ENCODE peak calls at places on chromosomes 12 and 14, in nine cellular contexts. One of them, this sample, is unnamed. For H3K27me3, the result is how much of the 10 kb centered on the place peaks cover.

GRCh38 chr12:68038650-68039049 is 49.4 kb downstream of the IFNG-AS1 start:
- DNase-seq in PC-9: no peak
- DNase-seq in heart left ventricle: no peak
- DNase-seq in effector memory CD4-positive, alpha-beta T cell: no peak
- DNase-seq in thyroid gland: no peak
- DNase-seq in tibial nerve: no peak
- DNase-seq in pancreas: no peak
- DNase-seq in left ventricle myocardium inferior: no peak
- DNase-seq in lower lobe of right lung: no peak
- DNase-seq in this sample: no peak

GRCh38 chr14:101464310-101464983 is 96.8 kb upstream of the DIO3 start:
- DNase-seq in heart left ventricle: no peak
- DNase-seq in thyroid gland: no peak
- DNase-seq in pancreas: no peak
- DNase-seq in left ventricle myocardium inferior: no peak
- DNase-seq in effector memory CD4-positive, alpha-beta T cell: no peak
- DNase-seq in PC-9: no peak
- DNase-seq in tibial nerve: no peak
- DNase-seq in lower lobe of right lung: no peak
- DNase-seq in this sample: no peak

GRCh38 chr12:23561536-23561935 is 387.9 kb downstream of the SOX5 start:
- DNase-seq in PC-9: no peak
- DNase-seq in heart left ventricle: no peak
- DNase-seq in lower lobe of right lung: no peak
- DNase-seq in pancreas: no peak
- DNase-seq in effector memory CD4-positive, alpha-beta T cell: no peak
- DNase-seq in thyroid gland: no peak
- DNase-seq in left ventricle myocardium inferior: no peak
- DNase-seq in tibial nerve: no peak
- DNase-seq in this sample: no peak

GRCh38 chr12:64739778-64740177 is 19.4 kb downstream of the GNS start:
- DNase-seq in tibial nerve: no peak
- DNase-seq in heart left ventricle: no peak
- DNase-seq in thyroid gland: no peak
- DNase-seq in effector memory CD4-positive, alpha-beta T cell: no peak
- DNase-seq in PC-9: no peak
- DNase-seq in left ventricle myocardium inferior: no peak
- DNase-seq in pancreas: no peak
- DNase-seq in lower lobe of right lung: no peak
- DNase-seq in this sample: no peak

GRCh38 chr14:81452766-81453165 is 52.6 kb upstream of the STON2 start:
- DNase-seq in effector memory CD4-positive, alpha-beta T cell: no peak
- DNase-seq in tibial nerve: no peak
- DNase-seq in left ventricle myocardium inferior: no peak
- DNase-seq in heart left ventricle: no peak
- DNase-seq in pancreas: no peak
- DNase-seq in thyroid gland: no peak
- DNase-seq in lower lobe of right lung: no peak
- DNase-seq in PC-9: no peak
- DNase-seq in this sample: peak

GRCh38 chr12:56479625-56480024 is 8.3 kb downstream of the GLS2 start:
- DNase-seq in thyroid gland: no peak
- DNase-seq in tibial nerve: no peak
- DNase-seq in left ventricle myocardium inferior: no peak
- DNase-seq in PC-9: no peak
- DNase-seq in lower lobe of right lung: no peak
- DNase-seq in heart left ventricle: no peak
- DNase-seq in pancreas: no peak
- DNase-seq in effector memory CD4-positive, alpha-beta T cell: no peak
- DNase-seq in this sample: no peak

GRCh38 chr14:91281346-91281745 is 36.8 kb upstream of the GPR68 start:
- DNase-seq in thyroid gland: no peak
- DNase-seq in heart left ventricle: no peak
- DNase-seq in pancreas: no peak
- DNase-seq in PC-9: no peak
- DNase-seq in effector memory CD4-positive, alpha-beta T cell: no peak
- DNase-seq in tibial nerve: no peak
- DNase-seq in lower lobe of right lung: no peak
- DNase-seq in left ventricle myocardium inferior: no peak
- DNase-seq in this sample: no peak

GRCh38 chr14:34650786-34651584 is 21.0 kb upstream of the SNX6 start:
- DNase-seq in heart left ventricle: no peak
- DNase-seq in lower lobe of right lung: no peak
- DNase-seq in thyroid gland: no peak
- DNase-seq in PC-9: peak
- DNase-seq in tibial nerve: no peak
- DNase-seq in pancreas: no peak
- DNase-seq in left ventricle myocardium inferior: no peak
- DNase-seq in effector memory CD4-positive, alpha-beta T cell: no peak
- DNase-seq in this sample: no peak

GRCh38 chr12:124143726-124144125 is 151.2 kb upstream of the RFLNA start:
- DNase-seq in PC-9: no peak
- DNase-seq in pancreas: no peak
- DNase-seq in lower lobe of right lung: no peak
- DNase-seq in heart left ventricle: no peak
- DNase-seq in left ventricle myocardium inferior: no peak
- DNase-seq in tibial nerve: no peak
- DNase-seq in thyroid gland: no peak
- DNase-seq in effector memory CD4-positive, alpha-beta T cell: no peak
- DNase-seq in this sample: no peak

GRCh38 chr12:124147030-124147429 is 147.9 kb upstream of the RFLNA start:
- DNase-seq in pancreas: no peak
- DNase-seq in left ventricle myocardium inferior: no peak
- DNase-seq in tibial nerve: no peak
- DNase-seq in PC-9: no peak
- DNase-seq in thyroid gland: no peak
- DNase-seq in heart left ventricle: no peak
- DNase-seq in effector memory CD4-positive, alpha-beta T cell: no peak
- DNase-seq in lower lobe of right lung: no peak
- DNase-seq in this sample: peak

GRCh38 chr12:124140889-124141550 is 153.9 kb upstream of the RFLNA start:
- DNase-seq in left ventricle myocardium inferior: no peak
- DNase-seq in tibial nerve: no peak
- DNase-seq in lower lobe of right lung: no peak
- DNase-seq in effector memory CD4-positive, alpha-beta T cell: no peak
- DNase-seq in pancreas: no peak
- DNase-seq in PC-9: no peak
- DNase-seq in heart left ventricle: no peak
- DNase-seq in thyroid gland: no peak
- DNase-seq in this sample: no peak

GRCh38 chr12:124147579-124147978 is 147.3 kb upstream of the RFLNA start:
- DNase-seq in lower lobe of right lung: no peak
- DNase-seq in tibial nerve: no peak
- DNase-seq in effector memory CD4-positive, alpha-beta T cell: no peak
- DNase-seq in pancreas: no peak
- DNase-seq in heart left ventricle: no peak
- DNase-seq in PC-9: no peak
- DNase-seq in left ventricle myocardium inferior: no peak
- DNase-seq in thyroid gland: no peak
- DNase-seq in this sample: peak

DNA sequence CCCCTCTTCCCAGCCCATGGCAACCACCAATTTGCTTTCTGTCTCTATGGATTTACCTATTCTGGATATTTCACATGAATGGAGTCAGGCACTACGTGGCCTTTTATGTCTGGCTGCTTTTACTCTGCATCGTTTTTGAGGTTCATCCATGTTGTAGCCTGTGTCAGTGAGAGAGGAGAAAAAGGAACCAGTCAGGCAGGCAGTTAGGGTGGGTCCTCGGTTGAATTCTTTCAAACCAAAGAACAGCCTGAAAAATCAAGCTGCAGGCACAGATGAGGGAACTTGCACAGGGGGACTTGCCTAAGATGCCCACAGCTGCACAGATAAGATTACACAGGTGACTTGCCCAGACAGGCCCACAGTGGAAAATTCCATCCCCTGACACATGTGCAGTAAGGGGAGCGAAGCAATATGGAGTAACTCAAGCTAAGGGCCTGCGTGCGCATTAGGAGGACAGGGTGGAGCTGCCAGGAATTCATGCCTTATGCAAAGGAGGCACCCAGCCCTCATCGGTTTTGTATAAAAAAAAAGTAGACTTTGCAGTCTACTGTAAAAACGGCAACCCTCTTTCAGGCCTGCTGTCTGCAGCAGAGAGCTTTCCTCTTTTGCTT is 152.4 kb upstream of the RFLNA start:
- DNase-seq in left ventricle myocardium inferior: no peak
- DNase-seq in tibial nerve: no peak
- DNase-seq in PC-9: no peak
- DNase-seq in heart left ventricle: no peak
- DNase-seq in lower lobe of right lung: no peak
- DNase-seq in effector memory CD4-positive, alpha-beta T cell: no peak
- DNase-seq in thyroid gland: no peak
- DNase-seq in pancreas: no peak
- DNase-seq in this sample: no peak
- H3K27me3 ChIP-seq in left ventricle myocardium inferior: half or more
- H3K27me3 ChIP-seq in tibial nerve: under half
- H3K27me3 ChIP-seq in PC-9: half or more
- H3K27me3 ChIP-seq in heart left ventricle: under half
- H3K27me3 ChIP-seq in lower lobe of right lung: under half
- H3K27me3 ChIP-seq in effector memory CD4-positive, alpha-beta T cell: under half
- H3K27me3 ChIP-seq in thyroid gland: under half
- H3K27me3 ChIP-seq in pancreas: under half
- H3K27me3 ChIP-seq in this sample: under half

DNA sequence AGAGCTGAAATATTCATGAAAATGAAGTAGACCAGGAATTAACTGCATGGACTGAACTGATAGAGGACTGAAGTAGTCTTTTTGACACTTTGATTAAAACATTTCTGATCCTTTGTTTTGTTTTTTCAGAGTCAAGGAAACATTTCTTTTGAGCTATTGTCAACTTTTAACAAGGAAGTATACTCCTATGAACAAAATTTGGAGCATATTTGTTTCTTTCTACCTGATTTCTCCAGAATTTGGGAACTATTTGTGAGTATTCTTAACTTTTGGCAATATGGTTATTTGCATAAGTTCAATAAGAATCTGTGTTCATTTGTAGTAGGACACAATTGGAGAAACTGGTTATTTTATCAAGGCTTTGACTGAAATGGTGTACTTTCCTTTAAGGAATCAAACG is 71.3 kb upstream of the HECTD1 start:
- DNase-seq in thyroid gland: no peak
- DNase-seq in left ventricle myocardium inferior: no peak
- DNase-seq in PC-9: no peak
- DNase-seq in pancreas: no peak
- DNase-seq in heart left ventricle: no peak
- DNase-seq in tibial nerve: no peak
- DNase-seq in lower lobe of right lung: no peak
- DNase-seq in effector memory CD4-positive, alpha-beta T cell: no peak
- DNase-seq in this sample: no peak
- H3K27me3 ChIP-seq in thyroid gland: under half
- H3K27me3 ChIP-seq in left ventricle myocardium inferior: under half
- H3K27me3 ChIP-seq in PC-9: under half
- H3K27me3 ChIP-seq in pancreas: under half
- H3K27me3 ChIP-seq in heart left ventricle: under half
- H3K27me3 ChIP-seq in tibial nerve: under half
- H3K27me3 ChIP-seq in lower lobe of right lung: under half
- H3K27me3 ChIP-seq in effector memory CD4-positive, alpha-beta T cell: under half
- H3K27me3 ChIP-seq in this sample: under half

DNA sequence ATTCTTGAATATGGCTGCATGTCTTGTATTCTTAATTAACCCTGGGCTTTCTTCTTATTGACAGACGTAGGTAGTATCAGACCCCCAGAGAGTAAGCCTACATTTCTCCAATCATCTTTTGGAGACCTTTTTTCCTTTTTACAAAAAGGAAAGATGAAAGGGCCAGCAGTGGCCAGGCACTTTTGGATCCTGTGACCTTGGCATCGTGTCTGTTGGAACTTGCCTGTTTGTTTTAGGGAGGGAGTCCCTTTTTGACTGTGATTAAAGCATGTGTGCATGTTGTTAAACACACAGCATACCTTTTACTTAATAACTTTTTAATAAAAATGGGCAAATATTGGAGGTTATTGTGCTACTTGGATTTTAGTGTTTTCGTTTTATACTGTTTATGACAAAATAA is 57.2 kb downstream of the PCNX1 start:
- DNase-seq in left ventricle myocardium inferior: no peak
- DNase-seq in tibial nerve: no peak
- DNase-seq in PC-9: no peak
- DNase-seq in lower lobe of right lung: no peak
- DNase-seq in pancreas: no peak
- DNase-seq in heart left ventricle: no peak
- DNase-seq in thyroid gland: no peak
- DNase-seq in effector memory CD4-positive, alpha-beta T cell: no peak
- DNase-seq in this sample: no peak
- H3K27me3 ChIP-seq in left ventricle myocardium inferior: under half
- H3K27me3 ChIP-seq in tibial nerve: under half
- H3K27me3 ChIP-seq in PC-9: under half
- H3K27me3 ChIP-seq in lower lobe of right lung: under half
- H3K27me3 ChIP-seq in pancreas: under half
- H3K27me3 ChIP-seq in heart left ventricle: under half
- H3K27me3 ChIP-seq in thyroid gland: under half
- H3K27me3 ChIP-seq in effector memory CD4-positive, alpha-beta T cell: under half
- H3K27me3 ChIP-seq in this sample: under half

DNA sequence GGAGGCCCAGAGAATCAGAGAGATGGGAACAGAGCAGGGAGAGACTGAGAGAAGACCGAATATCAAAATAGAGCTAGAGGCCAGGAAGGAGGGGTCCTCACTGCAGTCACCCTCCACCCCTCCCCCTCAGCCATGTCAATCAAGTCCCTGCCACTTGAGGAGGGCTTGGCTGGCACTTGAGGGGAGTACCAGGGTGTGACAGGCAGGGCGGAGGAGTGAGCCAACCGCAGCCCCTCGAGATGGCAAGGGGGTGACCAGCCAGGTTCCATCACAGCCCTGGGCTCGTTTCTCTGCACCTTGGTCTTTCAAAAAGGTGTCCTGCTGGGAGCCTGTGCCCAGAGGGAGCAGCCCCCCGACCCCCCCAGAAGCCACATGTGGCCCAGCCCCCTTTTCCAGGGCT is 4.2 kb downstream of the AQP5 start:
- DNase-seq in PC-9: no peak
- DNase-seq in thyroid gland: peak
- DNase-seq in lower lobe of right lung: no peak
- DNase-seq in tibial nerve: no peak
- DNase-seq in heart left ventricle: no peak
- DNase-seq in effector memory CD4-positive, alpha-beta T cell: no peak
- DNase-seq in pancreas: no peak
- DNase-seq in left ventricle myocardium inferior: no peak
- DNase-seq in this sample: no peak
- H3K27me3 ChIP-seq in PC-9: under half
- H3K27me3 ChIP-seq in thyroid gland: under half
- H3K27me3 ChIP-seq in lower lobe of right lung: under half
- H3K27me3 ChIP-seq in tibial nerve: under half
- H3K27me3 ChIP-seq in heart left ventricle: half or more
- H3K27me3 ChIP-seq in effector memory CD4-positive, alpha-beta T cell: under half
- H3K27me3 ChIP-seq in pancreas: under half
- H3K27me3 ChIP-seq in left ventricle myocardium inferior: half or more
- H3K27me3 ChIP-seq in this sample: under half

This sample was measured in SJCRH30.